ENCODE peak calls at places on chromosomes 3 and 15, in eight cellular contexts. I, P, J, C, S, B, K and F are unnamed samples.
A peak's percentile ranks its signal among the peaks of the same experiment; 100 is the strongest.

GRCh38 chr15:63480441-63480821 is 24.0 kb upstream of the USP3 start:
- DNase-seq in I (no peak), K (no peak), P (no peak), B (no peak), C (no peak), S (no peak), J (no peak), F (no peak)

GRCh38 chr3:13314877-13315276 is 105.2 kb downstream of the NUP210 start:
- DNase-seq in J (no peak), S (no peak), B (no peak), P (no peak), C (no peak), I (no peak), K (no peak), F (no peak)

GRCh38 chr15:89377842-89378698 is 43.4 kb upstream of the POLG start:
- DNase-seq in P (peak; percentile 91), I (no peak), K (no peak), J (no peak), C (no peak), B (no peak), S (no peak), F (no peak)

GRCh38 chr3:98657429-98657828 is 64.0 kb upstream of the CPOX start:
- DNase-seq in I (no peak), P (peak; percentile 69), C (no peak), B (peak; percentile 1), K (no peak), J (no peak), S (no peak), F (peak; percentile 61)

GRCh38 chr15:71646767-71647478 is 163.4 kb upstream of the NR2E3 start:
- DNase-seq in S (no peak), P (no peak), B (no peak), C (no peak), I (no peak), J (no peak), K (no peak), F (no peak)

GRCh38 chr15:74616020-74616939 is 644 bp downstream of the CLK3 start:
- DNase-seq in P (peak; percentile 45), I (peak; percentile 69), S (peak; percentile 75), C (peak; percentile 80), K (peak; percentile 79), J (peak; percentile 56), B (peak; percentile 69), F (peak; percentile 56)

GRCh38 chr15:90552162-90552928 is 22.6 kb downstream of the CRTC3 start:
- DNase-seq in I (peak; percentile 57), J (no peak), K (peak; percentile 35), S (peak; percentile 49), C (no peak), P (no peak), B (peak; percentile 76), F (no peak)

GRCh38 chr3:34011171-34012101 is 213.0 kb downstream of the PDCD6IP start:
- DNase-seq in K (no peak), C (no peak), P (peak; percentile 51), I (peak; percentile 8), B (peak; percentile 48), S (no peak), J (peak; percentile 59), F (peak; percentile 19)

GRCh38 chr3:129036234-129037092 is 24.1 kb upstream of the GP9 start:
- DNase-seq in B (no peak), K (no peak), P (no peak), I (no peak), S (no peak), J (no peak), C (no peak), F (no peak)

GRCh38 chr15:52183562-52184173 is 7.5 kb downstream of the GNB5 start:
- DNase-seq in C (no peak), B (peak; percentile 66), J (peak; percentile 75), K (no peak), P (peak; percentile 51), S (peak; percentile 75), I (peak; percentile 56), F (peak; percentile 46)

GRCh38 chr3:15638193-15638890 is 36.8 kb downstream of the BTD start:
- DNase-seq in S (no peak), K (no peak), I (no peak), J (no peak), P (no peak), C (no peak), B (no peak), F (no peak)

GRCh38 chr15:86588413-86588812 is 508.7 kb downstream of the AGBL1 start:
- DNase-seq in C (no peak), P (no peak), J (no peak), B (no peak), I (no peak), K (no peak), S (no peak), F (no peak)

GRCh38 chr15:83115831-83116565 is 8.6 kb downstream of the TM6SF1 start:
- DNase-seq in K (no peak), J (no peak), S (no peak), I (no peak), C (no peak), B (no peak), P (no peak), F (peak; percentile 54)

GRCh38 chr15:43521419-43521818 is 4.0 kb downstream of the MAP1A start:
- DNase-seq in C (no peak), J (no peak), I (no peak), P (no peak), B (no peak), S (no peak), K (no peak), F (no peak)

GRCh38 chr15:62994439-62994838 is 48.1 kb upstream of the TPM1 start:
- DNase-seq in C (no peak), S (no peak), I (no peak), K (no peak), P (no peak), J (no peak), B (no peak), F (no peak)

GRCh38 chr3:134526319-134526718 is 40.5 kb downstream of the CEP63 start:
- DNase-seq in B (peak; percentile 41), C (no peak), P (no peak), K (no peak), S (no peak), J (no peak), I (no peak), F (no peak)

GRCh38 chr3:134522541-134522940 is 36.7 kb downstream of the CEP63 start:
- DNase-seq in B (no peak), J (no peak), C (no peak), P (no peak), I (no peak), S (no peak), K (no peak), F (no peak)

GRCh38 chr3:134525293-134525692 is 39.4 kb downstream of the CEP63 start:
- DNase-seq in I (no peak), C (no peak), K (no peak), P (no peak), J (no peak), B (no peak), S (no peak), F (no peak)

GRCh38 chr3:134527538-134528186 is 41.8 kb downstream of the CEP63 start:
- DNase-seq in K (no peak), S (no peak), J (no peak), B (no peak), I (no peak), P (no peak), C (no peak), F (no peak)

DNA sequence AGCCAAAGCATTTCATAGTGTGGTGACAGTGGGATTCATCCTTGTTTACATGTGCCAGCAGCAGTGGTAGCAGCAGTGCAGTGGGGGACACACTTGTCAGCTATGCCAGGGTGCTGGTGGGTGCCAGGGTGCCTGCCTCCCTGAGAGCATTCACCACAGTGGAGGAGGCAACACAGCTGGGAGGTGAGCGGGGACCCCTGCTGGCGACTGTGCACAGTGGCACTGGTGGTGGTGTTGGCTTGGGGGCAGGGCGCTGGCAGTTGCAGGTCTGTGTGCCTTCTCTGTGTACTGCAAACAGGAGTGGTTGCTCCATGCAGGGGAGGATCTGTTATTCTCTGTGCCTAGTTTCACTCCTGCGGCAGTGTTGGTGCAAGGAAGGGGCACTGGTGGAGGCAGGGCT is 41.2 kb downstream of the CEP63 start:
- DNase-seq in J (no peak), P (no peak), B (peak; percentile 16), C (no peak), K (no peak), I (no peak), S (no peak), F (no peak)
- TF ChIP-seq CTCF in J (peak; percentile 55), P (peak; percentile 41), B (peak; percentile 52), C (no peak), K (no peak), I (peak; percentile 24), S (no peak), F (peak; percentile 23)

GRCh38 chr3:23919628-23920027 is 2.7 kb downstream of the RPL15 start:
- DNase-seq in C (no peak), P (no peak), J (peak; percentile 58), K (no peak), I (no peak), S (no peak), B (no peak), F (no peak)
- TF ChIP-seq CTCF in C (no peak), P (no peak), J (no peak), K (no peak), I (no peak), S (no peak), B (no peak), F (no peak)

GRCh38 chr3:173531602-173532001 is 134.1 kb downstream of the NLGN1 start:
- DNase-seq in S (no peak), B (no peak), I (no peak), J (no peak), P (no peak), C (no peak), K (no peak), F (no peak)

DNA sequence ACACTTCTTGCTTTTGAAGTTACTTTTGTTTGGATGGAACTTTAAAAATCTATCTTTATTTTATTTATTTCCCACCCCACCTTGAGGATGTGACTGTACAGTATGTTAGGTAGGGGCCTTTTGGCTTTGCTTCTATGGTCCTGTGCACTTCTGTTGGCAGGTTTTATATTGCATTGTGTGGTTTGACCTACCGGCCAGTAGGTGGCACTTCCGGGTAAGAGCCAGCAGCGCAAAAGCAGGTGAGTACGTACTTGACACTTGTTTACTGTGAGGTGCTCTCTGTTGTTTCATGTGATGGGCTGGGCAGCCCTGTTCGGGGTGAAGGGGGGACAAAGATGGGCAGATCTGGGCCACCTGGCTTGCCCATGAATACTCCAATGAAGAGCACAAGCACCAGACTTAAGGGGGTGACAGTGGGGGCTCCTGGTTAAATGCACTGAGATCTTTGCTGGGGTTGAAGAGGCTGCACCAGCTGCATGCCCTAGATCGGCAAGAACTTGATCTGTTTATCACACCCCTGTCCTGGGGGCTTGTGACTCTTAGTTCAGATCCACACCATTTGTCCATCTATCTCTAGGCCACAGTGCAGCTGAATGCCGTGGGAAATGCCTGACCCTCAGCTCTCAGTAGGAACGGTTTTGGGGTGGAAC is 131.6 kb downstream of the NLGN1 start:
- DNase-seq in I (peak; percentile 6), K (no peak), P (peak; percentile 59), J (peak; percentile 26), C (no peak), S (no peak), B (peak; percentile 6), F (peak; percentile 5)
- TF ChIP-seq CTCF in I (peak; percentile 36), K (no peak), P (peak; percentile 73), J (peak; percentile 72), C (no peak), S (no peak), B (peak; percentile 35), F (peak; percentile 41)

DNA sequence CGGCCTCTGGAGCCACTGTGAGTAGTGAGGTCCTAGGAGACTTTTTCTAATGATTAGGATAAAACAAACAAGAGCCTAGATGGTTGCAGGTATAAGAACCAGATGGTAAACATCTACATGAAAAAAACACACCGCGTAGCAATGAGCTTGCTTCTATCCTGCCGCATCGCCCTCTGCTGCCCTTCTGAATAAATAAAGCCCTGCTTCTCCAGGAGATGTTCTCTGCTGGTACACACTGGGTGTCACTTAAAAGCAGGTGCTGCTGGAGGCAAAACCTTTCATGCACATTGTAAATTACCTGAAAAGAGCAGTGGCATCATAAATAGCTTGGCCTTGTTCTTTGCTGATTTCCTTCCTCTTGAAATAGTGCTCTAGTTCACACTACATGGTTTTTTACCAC is 164.4 kb upstream of the TOPAZ1 start:
- DNase-seq in P (no peak), S (no peak), J (peak; percentile 29), K (no peak), I (peak; percentile 13), B (peak; percentile 45), C (no peak), F (no peak)
- TF ChIP-seq CTCF in P (no peak), S (no peak), J (peak; percentile 70), K (no peak), I (peak; percentile 8), B (peak; percentile 48), C (no peak), F (peak; percentile 43)